ENCODE peak calls at places on chromosomes 4 and X, in eight cellular contexts. W, U, L, Q, V, Y, O and J are unnamed samples.

GRCh38 chrX:110415440-110416167 is 57.0 kb downstream of the RTL9 start:
- DNase-seq in O (no peak), L (peak), V (peak), Y (no peak), W (no peak), U (no peak), Q (peak), J (peak)

GRCh38 chrX:112512509-112512908 is 167.2 kb downstream of the LHFPL1 start:
- DNase-seq in U (no peak), Y (no peak), V (no peak), O (no peak), W (no peak), L (no peak), Q (no peak), J (no peak)

GRCh38 chr4:131091896-131092295 is 1995.9 kb downstream of the C4orf33 start:
- DNase-seq in W (no peak), L (peak), Q (peak), Y (no peak), O (peak), V (no peak), U (peak), J (peak)

GRCh38 chr4:168830777-168831512 is 179.1 kb downstream of the CBR4 start:
- DNase-seq in U (no peak), L (peak), O (no peak), W (no peak), Y (no peak), Q (peak), V (peak), J (no peak)

GRCh38 chr4:93828332-93828829 is at the start of gene ATOH1:
- DNase-seq in Q (peak), L (no peak), Y (no peak), U (peak), W (no peak), V (no peak), O (peak), J (peak)

GRCh38 chr4:83658806-83659205 is 122.9 kb downstream of the GPAT3 start:
- DNase-seq in Y (no peak), V (no peak), Q (no peak), L (no peak), W (no peak), O (no peak), U (no peak), J (peak)

GRCh38 chrX:48709522-48710117 is 13.1 kb downstream of the SUV39H1 start:
- DNase-seq in O (no peak), Y (no peak), Q (no peak), L (no peak), V (no peak), W (no peak), U (no peak), J (no peak)

GRCh38 chr4:81162752-81163458 is 52.1 kb downstream of the PRKG2 start:
- DNase-seq in Q (no peak), Y (no peak), W (no peak), O (no peak), U (no peak), V (no peak), L (no peak), J (no peak)

GRCh38 chrX:1673337-1673736 is 58.5 kb downstream of the ASMT start:
- DNase-seq in O (peak), U (no peak), Q (no peak), Y (no peak), L (peak), W (peak), V (no peak), J (peak)

GRCh38 chr4:41039312-41039711 is 175.0 kb downstream of the APBB2 start:
- DNase-seq in L (no peak), V (no peak), Y (no peak), O (no peak), W (no peak), Q (no peak), U (no peak), J (no peak)

GRCh38 chr4:186019264-186019663 is 49.7 kb upstream of the TLR3 start:
- DNase-seq in Y (no peak), Q (no peak), O (no peak), W (no peak), L (no peak), V (no peak), U (no peak), J (no peak)

GRCh38 chrX:154800508-154801207 is 4.6 kb downstream of the MPP1 start:
- DNase-seq in V (peak), Y (no peak), U (no peak), W (no peak), O (no peak), L (peak), Q (no peak), J (no peak)

GRCh38 chr4:174631901-174632758 is 109.8 kb upstream of the HPGD start:
- DNase-seq in Q (peak), U (peak), W (no peak), Y (no peak), O (peak), L (peak), V (peak), J (peak)